ENCODE peak calls at places on chromosomes 5 and 9, in four cellular contexts. I, G, R and M are unnamed samples.

GRCh38 chr5:132760601-132761317 is 13.5 kb downstream of the CCNI2 start:
- DNase-seq in G (no peak), I (no peak), R (no peak), M (no peak)

GRCh38 chr5:95723632-95724369 is 7.3 kb upstream of the RHOBTB3 start:
- DNase-seq in R (no peak), I (no peak), G (no peak), M (peak)

GRCh38 chr5:168172718-168173045 is 118.8 kb upstream of the WWC1 start:
- DNase-seq in I (no peak), G (peak), R (no peak), M (no peak)

GRCh38 chr5:172564187-172564586 is 76.9 kb upstream of the NEURL1B start:
- DNase-seq in I (no peak), R (no peak), G (peak), M (peak)

GRCh38 chr5:39713224-39713911 is 288.6 kb upstream of the DAB2 start:
- DNase-seq in G (no peak), R (no peak), I (no peak), M (no peak)

GRCh38 chr9:29999645-30000044 is 2384.8 kb upstream of the ACO1 start:
- DNase-seq in G (no peak), R (no peak), I (no peak), M (no peak)

GRCh38 chr9:5186416-5187169 is 1.2 kb upstream of the INSL6 start:
- DNase-seq in I (peak), G (peak), R (peak), M (peak)

GRCh38 chr5:155554500-155554899 is 540.9 kb downstream of the KIF4B start:
- DNase-seq in R (no peak), G (no peak), I (no peak), M (no peak)

GRCh38 chr5:6221141-6221626 is 157.2 kb downstream of the MED10 start:
- DNase-seq in I (no peak), G (no peak), R (no peak), M (no peak)

GRCh38 chr9:34552606-34552981 is 29.8 kb upstream of the ENHO start:
- DNase-seq in I (no peak), R (no peak), G (no peak), M (no peak)